ENCODE peak calls at places on chromosomes 2 and 18, in seven cellular contexts. One of them, this sample, is unnamed.
A peak's percentile ranks its signal among the peaks of the same experiment; 100 is the strongest.

GRCh38 chr2:120772261-120772660 is 36.6 kb downstream of the GLI2 start:
- DNase-seq in stimulated activated CD4-positive, alpha-beta T cell treated with anti-CD3 and anti-CD28 coated beads, Interleukin-1b, Interleukin-23, amount 100 ng/mL, for 24 hours: no peak
- DNase-seq in GM04503: no peak
- DNase-seq in GM23248: peak; percentile 40
- DNase-seq in GM12865: no peak
- DNase-seq in foreskin fibroblast: no peak
- DNase-seq in HuH-7: no peak
- DNase-seq in this sample: no peak

GRCh38 chr2:45412754-45413379 is 198.2 kb downstream of the SRBD1 start:
- DNase-seq in stimulated activated CD4-positive, alpha-beta T cell treated with anti-CD3 and anti-CD28 coated beads, Interleukin-1b, Interleukin-23, amount 100 ng/mL, for 24 hours: no peak
- DNase-seq in GM04503: peak; percentile 82
- DNase-seq in GM23248: peak; percentile 18
- DNase-seq in GM12865: no peak
- DNase-seq in foreskin fibroblast: no peak
- DNase-seq in HuH-7: no peak
- DNase-seq in this sample: no peak

GRCh38 chr2:235091421-235091820 is 139.6 kb downstream of the SH3BP4 start:
- DNase-seq in stimulated activated CD4-positive, alpha-beta T cell treated with anti-CD3 and anti-CD28 coated beads, Interleukin-1b, Interleukin-23, amount 100 ng/mL, for 24 hours: no peak
- DNase-seq in GM04503: no peak
- DNase-seq in GM23248: peak; percentile 62
- DNase-seq in GM12865: no peak
- DNase-seq in foreskin fibroblast: no peak
- DNase-seq in HuH-7: no peak
- DNase-seq in this sample: no peak

GRCh38 chr2:129797489-129798300 is 181.8 kb upstream of the RAB6C start:
- DNase-seq in stimulated activated CD4-positive, alpha-beta T cell treated with anti-CD3 and anti-CD28 coated beads, Interleukin-1b, Interleukin-23, amount 100 ng/mL, for 24 hours: no peak
- DNase-seq in GM04503: no peak
- DNase-seq in GM23248: no peak
- DNase-seq in GM12865: no peak
- DNase-seq in foreskin fibroblast: no peak
- DNase-seq in HuH-7: no peak
- DNase-seq in this sample: no peak

GRCh38 chr2:39216495-39217191 is 27.1 kb downstream of the CDKL4 start:
- DNase-seq in stimulated activated CD4-positive, alpha-beta T cell treated with anti-CD3 and anti-CD28 coated beads, Interleukin-1b, Interleukin-23, amount 100 ng/mL, for 24 hours: no peak
- DNase-seq in GM04503: no peak
- DNase-seq in GM23248: no peak
- DNase-seq in GM12865: no peak
- DNase-seq in foreskin fibroblast: no peak
- DNase-seq in HuH-7: peak; percentile 18
- DNase-seq in this sample: no peak

GRCh38 chr2:182366625-182367024 is 60.2 kb downstream of the PDE1A start:
- DNase-seq in stimulated activated CD4-positive, alpha-beta T cell treated with anti-CD3 and anti-CD28 coated beads, Interleukin-1b, Interleukin-23, amount 100 ng/mL, for 24 hours: no peak
- DNase-seq in GM04503: peak; percentile 90
- DNase-seq in GM23248: peak; percentile 88
- DNase-seq in GM12865: no peak
- DNase-seq in foreskin fibroblast: peak; percentile 62
- DNase-seq in HuH-7: no peak
- DNase-seq in this sample: peak; percentile 44

GRCh38 chr18:3246636-3247242 is 862 bp upstream of the MYL12A start:
- DNase-seq in stimulated activated CD4-positive, alpha-beta T cell treated with anti-CD3 and anti-CD28 coated beads, Interleukin-1b, Interleukin-23, amount 100 ng/mL, for 24 hours: no peak
- DNase-seq in GM04503: no peak
- DNase-seq in GM23248: peak; percentile 61
- DNase-seq in GM12865: peak; percentile 52
- DNase-seq in foreskin fibroblast: no peak
- DNase-seq in HuH-7: no peak
- DNase-seq in this sample: no peak

GRCh38 chr2:238169708-238170251 is 11.0 kb downstream of the ERFE start:
- DNase-seq in stimulated activated CD4-positive, alpha-beta T cell treated with anti-CD3 and anti-CD28 coated beads, Interleukin-1b, Interleukin-23, amount 100 ng/mL, for 24 hours: no peak
- DNase-seq in GM04503: peak; percentile 97
- DNase-seq in GM23248: peak; percentile 98
- DNase-seq in GM12865: no peak
- DNase-seq in foreskin fibroblast: peak; percentile 95
- DNase-seq in HuH-7: no peak
- DNase-seq in this sample: peak; percentile 81

GRCh38 chr2:42127425-42128424 is 41.4 kb upstream of the EML4 start:
- DNase-seq in stimulated activated CD4-positive, alpha-beta T cell treated with anti-CD3 and anti-CD28 coated beads, Interleukin-1b, Interleukin-23, amount 100 ng/mL, for 24 hours: no peak
- DNase-seq in GM04503: no peak
- DNase-seq in GM23248: no peak
- DNase-seq in GM12865: peak; percentile 90
- DNase-seq in foreskin fibroblast: no peak
- DNase-seq in HuH-7: no peak
- DNase-seq in this sample: no peak

GRCh38 chr2:138221358-138221757 is 257.1 kb downstream of the HNMT start:
- DNase-seq in stimulated activated CD4-positive, alpha-beta T cell treated with anti-CD3 and anti-CD28 coated beads, Interleukin-1b, Interleukin-23, amount 100 ng/mL, for 24 hours: no peak
- DNase-seq in GM04503: no peak
- DNase-seq in GM23248: no peak
- DNase-seq in GM12865: no peak
- DNase-seq in foreskin fibroblast: no peak
- DNase-seq in HuH-7: no peak
- DNase-seq in this sample: no peak

GRCh38 chr2:49490710-49491109 is 336.4 kb upstream of the FSHR start:
- DNase-seq in stimulated activated CD4-positive, alpha-beta T cell treated with anti-CD3 and anti-CD28 coated beads, Interleukin-1b, Interleukin-23, amount 100 ng/mL, for 24 hours: no peak
- DNase-seq in GM04503: no peak
- DNase-seq in GM23248: peak; percentile 16
- DNase-seq in GM12865: peak; percentile 62
- DNase-seq in foreskin fibroblast: no peak
- DNase-seq in HuH-7: peak; percentile 3
- DNase-seq in this sample: no peak

GRCh38 chr2:149033716-149034115 is 4.8 kb upstream of the LYPD6B start:
- DNase-seq in stimulated activated CD4-positive, alpha-beta T cell treated with anti-CD3 and anti-CD28 coated beads, Interleukin-1b, Interleukin-23, amount 100 ng/mL, for 24 hours: no peak
- DNase-seq in GM04503: no peak
- DNase-seq in GM23248: no peak
- DNase-seq in GM12865: no peak
- DNase-seq in foreskin fibroblast: no peak
- DNase-seq in HuH-7: no peak
- DNase-seq in this sample: no peak

GRCh38 chr2:19235308-19235707 is 123.1 kb downstream of the OSR1 start:
- DNase-seq in stimulated activated CD4-positive, alpha-beta T cell treated with anti-CD3 and anti-CD28 coated beads, Interleukin-1b, Interleukin-23, amount 100 ng/mL, for 24 hours: no peak
- DNase-seq in GM04503: peak; percentile 61
- DNase-seq in GM23248: peak; percentile 84
- DNase-seq in GM12865: no peak
- DNase-seq in foreskin fibroblast: peak; percentile 77
- DNase-seq in HuH-7: no peak
- DNase-seq in this sample: peak; percentile 44

GRCh38 chr2:121994238-121995206 is 239.1 kb downstream of the TSN start:
- DNase-seq in stimulated activated CD4-positive, alpha-beta T cell treated with anti-CD3 and anti-CD28 coated beads, Interleukin-1b, Interleukin-23, amount 100 ng/mL, for 24 hours: no peak
- DNase-seq in GM04503: no peak
- DNase-seq in GM23248: no peak
- DNase-seq in GM12865: peak; percentile 48
- DNase-seq in foreskin fibroblast: no peak
- DNase-seq in HuH-7: no peak
- DNase-seq in this sample: no peak

GRCh38 chr2:233794128-233794658 is 16.1 kb downstream of the MROH2A start:
- DNase-seq in stimulated activated CD4-positive, alpha-beta T cell treated with anti-CD3 and anti-CD28 coated beads, Interleukin-1b, Interleukin-23, amount 100 ng/mL, for 24 hours: no peak
- DNase-seq in GM04503: no peak
- DNase-seq in GM23248: no peak
- DNase-seq in GM12865: no peak
- DNase-seq in foreskin fibroblast: no peak
- DNase-seq in HuH-7: no peak
- DNase-seq in this sample: no peak

GRCh38 chr2:112541315-112542122 is 746 bp upstream of the POLR1B start:
- DNase-seq in stimulated activated CD4-positive, alpha-beta T cell treated with anti-CD3 and anti-CD28 coated beads, Interleukin-1b, Interleukin-23, amount 100 ng/mL, for 24 hours: peak; percentile 41
- DNase-seq in GM04503: no peak
- DNase-seq in GM23248: peak; percentile 77
- DNase-seq in GM12865: peak; percentile 82
- DNase-seq in foreskin fibroblast: peak; percentile 54
- DNase-seq in HuH-7: peak; percentile 73
- DNase-seq in this sample: no peak

GRCh38 chr18:30487962-30488361 is 554.6 kb downstream of the DSC3 start:
- DNase-seq in stimulated activated CD4-positive, alpha-beta T cell treated with anti-CD3 and anti-CD28 coated beads, Interleukin-1b, Interleukin-23, amount 100 ng/mL, for 24 hours: no peak
- DNase-seq in GM04503: no peak
- DNase-seq in GM23248: no peak
- DNase-seq in GM12865: no peak
- DNase-seq in foreskin fibroblast: no peak
- DNase-seq in HuH-7: no peak
- DNase-seq in this sample: no peak

GRCh38 chr18:8049147-8049546 is 482.0 kb downstream of the PTPRM start:
- DNase-seq in stimulated activated CD4-positive, alpha-beta T cell treated with anti-CD3 and anti-CD28 coated beads, Interleukin-1b, Interleukin-23, amount 100 ng/mL, for 24 hours: no peak
- DNase-seq in GM04503: no peak
- DNase-seq in GM23248: peak; percentile 9
- DNase-seq in GM12865: no peak
- DNase-seq in foreskin fibroblast: no peak
- DNase-seq in HuH-7: no peak
- DNase-seq in this sample: no peak

GRCh38 chr2:11833601-11834000 is 87.2 kb downstream of the LPIN1 start:
- DNase-seq in stimulated activated CD4-positive, alpha-beta T cell treated with anti-CD3 and anti-CD28 coated beads, Interleukin-1b, Interleukin-23, amount 100 ng/mL, for 24 hours: no peak
- DNase-seq in GM04503: peak; percentile 93
- DNase-seq in GM23248: peak; percentile 91
- DNase-seq in GM12865: no peak
- DNase-seq in foreskin fibroblast: peak; percentile 74
- DNase-seq in HuH-7: no peak
- DNase-seq in this sample: peak; percentile 22

GRCh38 chr2:211512746-211513145 is 956.3 kb downstream of the CPS1 start:
- DNase-seq in stimulated activated CD4-positive, alpha-beta T cell treated with anti-CD3 and anti-CD28 coated beads, Interleukin-1b, Interleukin-23, amount 100 ng/mL, for 24 hours: no peak
- DNase-seq in GM04503: no peak
- DNase-seq in GM23248: no peak
- DNase-seq in GM12865: no peak
- DNase-seq in foreskin fibroblast: no peak
- DNase-seq in HuH-7: no peak
- DNase-seq in this sample: no peak

GRCh38 chr2:181828122-181828705 is 63.3 kb upstream of the ITPRID2 start:
- DNase-seq in stimulated activated CD4-positive, alpha-beta T cell treated with anti-CD3 and anti-CD28 coated beads, Interleukin-1b, Interleukin-23, amount 100 ng/mL, for 24 hours: no peak
- DNase-seq in GM04503: no peak
- DNase-seq in GM23248: no peak
- DNase-seq in GM12865: no peak
- DNase-seq in foreskin fibroblast: no peak
- DNase-seq in HuH-7: no peak
- DNase-seq in this sample: no peak

GRCh38 chr2:198045227-198045626 is 240.8 kb downstream of the PLCL1 start:
- DNase-seq in stimulated activated CD4-positive, alpha-beta T cell treated with anti-CD3 and anti-CD28 coated beads, Interleukin-1b, Interleukin-23, amount 100 ng/mL, for 24 hours: no peak
- DNase-seq in GM04503: no peak
- DNase-seq in GM23248: peak; percentile 7
- DNase-seq in GM12865: no peak
- DNase-seq in foreskin fibroblast: no peak
- DNase-seq in HuH-7: no peak
- DNase-seq in this sample: no peak

GRCh38 chr2:159904127-159904564 is 106.1 kb upstream of the CD302 start:
- DNase-seq in stimulated activated CD4-positive, alpha-beta T cell treated with anti-CD3 and anti-CD28 coated beads, Interleukin-1b, Interleukin-23, amount 100 ng/mL, for 24 hours: peak; percentile 17
- DNase-seq in GM04503: no peak
- DNase-seq in GM23248: peak; percentile 35
- DNase-seq in GM12865: peak; percentile 80
- DNase-seq in foreskin fibroblast: no peak
- DNase-seq in HuH-7: no peak
- DNase-seq in this sample: no peak

GRCh38 chr2:126657146-126657635 is 1.2 kb downstream of the GYPC start:
- DNase-seq in stimulated activated CD4-positive, alpha-beta T cell treated with anti-CD3 and anti-CD28 coated beads, Interleukin-1b, Interleukin-23, amount 100 ng/mL, for 24 hours: no peak
- DNase-seq in GM04503: peak; percentile 81
- DNase-seq in GM23248: peak; percentile 97
- DNase-seq in GM12865: peak; percentile 62
- DNase-seq in foreskin fibroblast: peak; percentile 96
- DNase-seq in HuH-7: no peak
- DNase-seq in this sample: peak; percentile 71

GRCh38 chr2:172693037-172693436 is 42.6 kb upstream of the RAPGEF4 start:
- DNase-seq in stimulated activated CD4-positive, alpha-beta T cell treated with anti-CD3 and anti-CD28 coated beads, Interleukin-1b, Interleukin-23, amount 100 ng/mL, for 24 hours: no peak
- DNase-seq in GM04503: peak; percentile 96
- DNase-seq in GM23248: peak; percentile 98
- DNase-seq in GM12865: no peak
- DNase-seq in foreskin fibroblast: peak; percentile 99
- DNase-seq in HuH-7: no peak
- DNase-seq in this sample: peak; percentile 94

GRCh38 chr2:237932731-237933131 is 34.1 kb upstream of the UBE2F start:
- DNase-seq in stimulated activated CD4-positive, alpha-beta T cell treated with anti-CD3 and anti-CD28 coated beads, Interleukin-1b, Interleukin-23, amount 100 ng/mL, for 24 hours: no peak
- DNase-seq in GM04503: peak; percentile 87
- DNase-seq in GM23248: peak; percentile 63
- DNase-seq in GM12865: peak; percentile 20
- DNase-seq in foreskin fibroblast: peak; percentile 59
- DNase-seq in HuH-7: no peak
- DNase-seq in this sample: peak; percentile 78

GRCh38 chr2:238284802-238285515 is 3.5 kb downstream of the PER2 start:
- DNase-seq in stimulated activated CD4-positive, alpha-beta T cell treated with anti-CD3 and anti-CD28 coated beads, Interleukin-1b, Interleukin-23, amount 100 ng/mL, for 24 hours: no peak
- DNase-seq in GM04503: no peak
- DNase-seq in GM23248: no peak
- DNase-seq in GM12865: no peak
- DNase-seq in foreskin fibroblast: no peak
- DNase-seq in HuH-7: no peak
- DNase-seq in this sample: no peak

GRCh38 chr2:34738691-34739090 is 1139.6 kb upstream of the FAM98A start:
- DNase-seq in stimulated activated CD4-positive, alpha-beta T cell treated with anti-CD3 and anti-CD28 coated beads, Interleukin-1b, Interleukin-23, amount 100 ng/mL, for 24 hours: no peak
- DNase-seq in GM04503: no peak
- DNase-seq in GM23248: no peak
- DNase-seq in GM12865: no peak
- DNase-seq in foreskin fibroblast: no peak
- DNase-seq in HuH-7: no peak
- DNase-seq in this sample: no peak

GRCh38 chr2:237064203-237065061 is 21.3 kb upstream of the COPS8 start:
- DNase-seq in stimulated activated CD4-positive, alpha-beta T cell treated with anti-CD3 and anti-CD28 coated beads, Interleukin-1b, Interleukin-23, amount 100 ng/mL, for 24 hours: no peak
- DNase-seq in GM04503: no peak
- DNase-seq in GM23248: no peak
- DNase-seq in GM12865: no peak
- DNase-seq in foreskin fibroblast: no peak
- DNase-seq in HuH-7: no peak
- DNase-seq in this sample: no peak

GRCh38 chr2:241514986-241515737 is 6.8 kb upstream of the STK25 start:
- DNase-seq in stimulated activated CD4-positive, alpha-beta T cell treated with anti-CD3 and anti-CD28 coated beads, Interleukin-1b, Interleukin-23, amount 100 ng/mL, for 24 hours: no peak
- DNase-seq in GM04503: peak; percentile 13
- DNase-seq in GM23248: peak; percentile 55
- DNase-seq in GM12865: peak; percentile 82
- DNase-seq in foreskin fibroblast: peak; percentile 33
- DNase-seq in HuH-7: no peak
- DNase-seq in this sample: no peak

GRCh38 chr2:12330916-12331315 is 385.8 kb upstream of the TRIB2 start:
- DNase-seq in stimulated activated CD4-positive, alpha-beta T cell treated with anti-CD3 and anti-CD28 coated beads, Interleukin-1b, Interleukin-23, amount 100 ng/mL, for 24 hours: no peak
- DNase-seq in GM04503: no peak
- DNase-seq in GM23248: peak; percentile 80
- DNase-seq in GM12865: no peak
- DNase-seq in foreskin fibroblast: peak; percentile 52
- DNase-seq in HuH-7: no peak
- DNase-seq in this sample: no peak

GRCh38 chr2:230268606-230269222 is 43.2 kb downstream of the SP140 start:
- DNase-seq in stimulated activated CD4-positive, alpha-beta T cell treated with anti-CD3 and anti-CD28 coated beads, Interleukin-1b, Interleukin-23, amount 100 ng/mL, for 24 hours: no peak
- DNase-seq in GM04503: no peak
- DNase-seq in GM23248: peak; percentile 2
- DNase-seq in GM12865: peak; percentile 62
- DNase-seq in foreskin fibroblast: no peak
- DNase-seq in HuH-7: no peak
- DNase-seq in this sample: no peak

GRCh38 chr2:42060718-42061619 is 13.1 kb downstream of the PKDCC start:
- DNase-seq in stimulated activated CD4-positive, alpha-beta T cell treated with anti-CD3 and anti-CD28 coated beads, Interleukin-1b, Interleukin-23, amount 100 ng/mL, for 24 hours: no peak
- DNase-seq in GM04503: no peak
- DNase-seq in GM23248: no peak
- DNase-seq in GM12865: no peak
- DNase-seq in foreskin fibroblast: no peak
- DNase-seq in HuH-7: no peak
- DNase-seq in this sample: no peak

GRCh38 chr2:226403360-226403759 is 396.3 kb downstream of the IRS1 start:
- DNase-seq in stimulated activated CD4-positive, alpha-beta T cell treated with anti-CD3 and anti-CD28 coated beads, Interleukin-1b, Interleukin-23, amount 100 ng/mL, for 24 hours: no peak
- DNase-seq in GM04503: no peak
- DNase-seq in GM23248: peak; percentile 38
- DNase-seq in GM12865: no peak
- DNase-seq in foreskin fibroblast: no peak
- DNase-seq in HuH-7: no peak
- DNase-seq in this sample: no peak

This sample was measured in AG09319.